ENCODE peak calls at places on chromosomes 1 and 21, in seven cellular contexts. U, E, J, K, Q, C and F are unnamed samples.

GRCh38 chr1:34929853-34930701 is 627 bp upstream of the DLGAP3 start:
- DNase-seq in U (no peak), E (peak; percentile 51), J (peak; percentile 72), K (no peak), Q (peak; percentile 25), C (no peak), F (peak; percentile 66)

GRCh38 chr21:21921410-21922232 is 923.4 kb downstream of the NCAM2 start:
- DNase-seq in U (peak; percentile 1), E (no peak), J (peak; percentile 51), K (peak; percentile 11), Q (no peak), C (no peak), F (no peak)

GRCh38 chr1:196309386-196309785 is 298.9 kb downstream of the KCNT2 start:
- DNase-seq in U (peak; percentile 57), E (no peak), J (no peak), K (peak; percentile 68), Q (no peak), C (no peak), F (no peak)

GRCh38 chr1:155979525-155980343 is 1.4 kb upstream of the ARHGEF2 start:
- DNase-seq in U (no peak), E (no peak), J (no peak), K (no peak), Q (no peak), C (peak; percentile 31), F (no peak)

GRCh38 chr1:156749429-156750118 is 1.9 kb downstream of the HDGF start:
- DNase-seq in U (no peak), E (no peak), J (no peak), K (no peak), Q (no peak), C (peak; percentile 9), F (no peak)

GRCh38 chr1:12619396-12620141 is 1.6 kb upstream of the DHRS3 start:
- DNase-seq in U (peak; percentile 84), E (peak; percentile 80), J (peak; percentile 93), K (peak; percentile 87), Q (no peak), C (peak; percentile 80), F (peak; percentile 88)

GRCh38 chr1:210373878-210374599 is 45.3 kb downstream of the HHAT start:
- DNase-seq in U (peak; percentile 99), E (peak; percentile 79), J (peak; percentile 100), K (peak; percentile 97), Q (peak; percentile 89), C (peak; percentile 82), F (peak; percentile 91)

GRCh38 chr1:155001688-155002474 is 721 bp upstream of the ZBTB7B start:
- DNase-seq in U (peak; percentile 99), E (peak; percentile 98), J (peak; percentile 100), K (peak; percentile 99), Q (peak; percentile 97), C (peak; percentile 98), F (peak; percentile 100)

GRCh38 chr1:60088620-60089155 is 15.1 kb upstream of the C1orf87 start:
- DNase-seq in U (no peak), E (no peak), J (no peak), K (no peak), Q (no peak), C (no peak), F (no peak)

GRCh38 chr21:14382486-14382834 is 486 bp downstream of the HSPA13 start:
- DNase-seq in U (no peak), E (no peak), J (peak; percentile 86), K (peak; percentile 11), Q (no peak), C (no peak), F (no peak)

GRCh38 chr1:72530646-72531045 is 248.3 kb upstream of the NEGR1 start:
- DNase-seq in U (no peak), E (no peak), J (no peak), K (no peak), Q (no peak), C (no peak), F (no peak)

GRCh38 chr1:94727846-94728715 is 92.1 kb upstream of the SLC44A3 start:
- DNase-seq in U (peak; percentile 93), E (no peak), J (no peak), K (peak; percentile 99), Q (no peak), C (peak; percentile 12), F (no peak)

GRCh38 chr1:182687361-182687760 is 3.0 kb upstream of the RGS8 start:
- DNase-seq in U (no peak), E (no peak), J (no peak), K (no peak), Q (no peak), C (peak; percentile 80), F (no peak)

GRCh38 chr1:226526801-226527595 is 21.6 kb upstream of the STUM start:
- DNase-seq in U (peak; percentile 18), E (peak; percentile 9), J (peak; percentile 89), K (peak; percentile 9), Q (no peak), C (peak; percentile 12), F (peak; percentile 85)

GRCh38 chr1:160354388-160354985 is 11.3 kb downstream of the NCSTN start:
- DNase-seq in U (peak; percentile 44), E (no peak), J (peak; percentile 67), K (peak; percentile 18), Q (no peak), C (no peak), F (no peak)

GRCh38 chr21:28554660-28555475 is 437.8 kb downstream of the LTN1 start:
- DNase-seq in U (peak; percentile 70), E (no peak), J (peak; percentile 37), K (peak; percentile 63), Q (no peak), C (no peak), F (peak; percentile 41)

GRCh38 chr1:207852576-207853371 is 58.2 kb downstream of the CD34 start:
- DNase-seq in U (no peak), E (no peak), J (no peak), K (no peak), Q (no peak), C (no peak), F (no peak)

GRCh38 chr1:202692959-202693555 is 17.2 kb downstream of the SYT2 start:
- DNase-seq in U (peak; percentile 81), E (peak; percentile 83), J (peak; percentile 80), K (peak; percentile 71), Q (no peak), C (peak; percentile 60), F (peak; percentile 76)

GRCh38 chr21:15729674-15730483 is at the start of gene USP25:
- DNase-seq in U (peak; percentile 68), E (peak; percentile 82), J (peak; percentile 92), K (peak; percentile 60), Q (peak; percentile 57), C (peak; percentile 89), F (peak; percentile 89)

GRCh38 chr1:203166192-203166940 is 9.3 kb downstream of the MYBPH start:
- DNase-seq in U (no peak), E (no peak), J (peak; percentile 42), K (no peak), Q (no peak), C (no peak), F (peak; percentile 46)

GRCh38 chr1:78102916-78103315 is 57.1 kb downstream of the GIPC2 start:
- DNase-seq in U (no peak), E (no peak), J (no peak), K (peak; percentile 32), Q (no peak), C (no peak), F (no peak)

GRCh38 chr21:38525454-38525853 is 27.2 kb upstream of the ERG start:
- DNase-seq in U (no peak), E (no peak), J (no peak), K (no peak), Q (no peak), C (no peak), F (no peak)

GRCh38 chr1:168613038-168613451 is 36.6 kb downstream of the XCL1 start:
- DNase-seq in U (no peak), E (no peak), J (peak; percentile 51), K (no peak), Q (no peak), C (no peak), F (no peak)

GRCh38 chr21:45309541-45310381 is 22.1 kb upstream of the POFUT2 start:
- DNase-seq in U (no peak), E (no peak), J (no peak), K (no peak), Q (no peak), C (no peak), F (no peak)

GRCh38 chr1:227315500-227316346 is 2.6 kb downstream of the CDC42BPA start:
- DNase-seq in U (peak; percentile 83), E (no peak), J (peak; percentile 35), K (peak; percentile 70), Q (no peak), C (peak; percentile 6), F (no peak)

GRCh38 chr1:94899756-94900155 is 27.2 kb downstream of the CNN3 start:
- DNase-seq in U (no peak), E (no peak), J (no peak), K (no peak), Q (no peak), C (no peak), F (no peak)

GRCh38 chr1:70090875-70091274 is 114.5 kb downstream of the LRRC40 start:
- DNase-seq in U (peak; percentile 59), E (no peak), J (peak; percentile 25), K (peak; percentile 79), Q (no peak), C (peak; percentile 33), F (no peak)
- H2AK5ac ChIP-seq in U (no peak overlapping the region), E (no peak overlapping the region), J (no peak overlapping the region), K (no peak overlapping the region), Q (no peak overlapping the region), C (no peak overlapping the region), F (no peak overlapping the region)

DNA sequence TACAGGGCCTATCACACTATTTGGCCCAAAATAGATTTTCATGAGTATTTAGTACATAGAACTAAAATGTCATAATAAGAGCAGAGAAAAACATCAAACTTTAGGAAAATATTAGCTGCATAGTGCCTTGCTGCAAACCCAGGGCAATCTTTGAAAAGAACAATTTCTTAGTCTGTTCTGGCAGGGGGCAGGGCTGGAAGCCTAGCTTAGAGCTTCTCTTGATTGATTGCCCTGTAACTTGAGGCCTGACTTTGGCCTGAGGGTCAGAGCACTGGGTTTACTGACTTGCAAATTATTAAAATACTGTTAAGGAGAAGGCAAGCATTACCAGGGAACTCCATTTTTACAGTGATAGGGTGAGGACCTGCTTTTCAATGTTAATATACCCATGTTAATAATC is 115.8 kb upstream of the SPAG17 start:
- DNase-seq in U (no peak), E (no peak), J (peak; percentile 30), K (no peak), Q (peak; percentile 3), C (no peak), F (peak; percentile 49)
- H2AK5ac ChIP-seq in U (no peak overlapping the region), E (no peak overlapping the region), J (no peak overlapping the region), K (no peak overlapping the region), Q (no peak overlapping the region), C (no peak overlapping the region), F (no peak overlapping the region)

GRCh38 chr1:220942278-220942677 is 63.0 kb downstream of the HLX start:
- DNase-seq in U (no peak), E (no peak), J (no peak), K (no peak), Q (no peak), C (no peak), F (no peak)

DNA sequence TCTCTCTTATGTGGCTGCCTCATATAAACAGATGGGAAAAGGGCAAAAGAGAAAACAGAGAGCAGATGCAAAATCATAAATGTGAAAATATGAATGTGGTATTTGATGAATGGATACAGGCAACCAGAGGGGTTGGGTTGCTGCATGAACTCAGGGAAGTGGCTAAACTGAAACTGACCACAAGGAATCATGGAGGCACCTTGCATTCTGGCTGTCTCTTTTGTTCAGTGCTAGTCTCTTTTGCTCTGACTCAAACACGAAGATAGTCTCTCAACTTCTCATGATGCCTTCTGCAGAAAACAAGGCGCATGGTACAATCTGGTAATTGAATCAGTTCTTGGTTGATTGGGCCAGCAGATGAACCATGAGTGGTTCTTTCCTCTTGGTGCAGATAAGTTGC is 64.1 kb downstream of the HLX start:
- DNase-seq in U (peak; percentile 57), E (no peak), J (no peak), K (no peak), Q (no peak), C (no peak), F (no peak)
- H2AK5ac ChIP-seq in U (no peak overlapping the region), E (no peak overlapping the region), J (no peak overlapping the region), K (no peak overlapping the region), Q (no peak overlapping the region), C (no peak overlapping the region), F (no peak overlapping the region)

GRCh38 chr1:64087768-64088167 is 115.7 kb upstream of the UBE2U start:
- DNase-seq in U (peak; percentile 81), E (no peak), J (no peak), K (peak; percentile 84), Q (no peak), C (no peak), F (no peak)
- H2AK5ac ChIP-seq in U (no peak overlapping the region), E (no peak overlapping the region), J (no peak overlapping the region), K (no peak overlapping the region), Q (no peak overlapping the region), C (no peak overlapping the region), F (no peak overlapping the region)